ENCODE peak calls at places on chromosomes 7 and 10, in five cellular contexts. I is CD4-positive, alpha-beta T cell; J is AG09309; W is endothelial cell; L is right atrium auricular region. Q is an unnamed sample.

GRCh38 chr10:28594401-28594800 is 61.5 kb downstream of the WAC start:
- DNase-seq in I (no peak), J (no peak), W (no peak), L (no peak), Q (no peak)

GRCh38 chr10:4353964-4354363 is 472.0 kb upstream of the AKR1E2 start:
- DNase-seq in I (no peak), J (no peak), W (no peak), L (no peak), Q (no peak)

GRCh38 chr10:13872411-13872810 is 285.6 kb downstream of the PRPF18 start:
- DNase-seq in I (no peak), J (no peak), W (no peak), L (no peak), Q (no peak)

GRCh38 chr10:34637419-34637911 is 177.6 kb downstream of the PARD3 start:
- DNase-seq in I (peak; percentile 52), J (no peak), W (peak; percentile 84), L (no peak), Q (peak; percentile 67)

GRCh38 chr10:97463363-97464132 is 17.6 kb downstream of the ZDHHC16 start:
- DNase-seq in I (no peak), J (peak; percentile 64), W (peak; percentile 65), L (no peak), Q (peak; percentile 48)

GRCh38 chr10:24723386-24723787 is 300 bp downstream of the ARHGAP21 start:
- DNase-seq in I (peak; percentile 22), J (no peak), W (no peak), L (no peak), Q (peak; percentile 57)

GRCh38 chr10:101525848-101526247 is 62.2 kb downstream of the POLL start:
- DNase-seq in I (no peak), J (no peak), W (no peak), L (no peak), Q (no peak)

GRCh38 chr10:27865221-27865635 is 119.6 kb upstream of the MKX start:
- DNase-seq in I (no peak), J (peak; percentile 46), W (no peak), L (no peak), Q (no peak)

GRCh38 chr7:29815181-29816105 is 9.1 kb downstream of the WIPF3 start:
- DNase-seq in I (no peak), J (no peak), W (no peak), L (no peak), Q (no peak)

GRCh38 chr10:118725784-118726507 is 28.8 kb downstream of the CACUL1 start:
- DNase-seq in I (no peak), J (no peak), W (no peak), L (no peak), Q (no peak)

GRCh38 chr7:157738064-157738460 is 401.3 kb downstream of the DNAJB6 start:
- DNase-seq in I (no peak), J (no peak), W (no peak), L (no peak), Q (no peak)

GRCh38 chr7:66952343-66953043 is 31.5 kb downstream of the TMEM248 start:
- DNase-seq in I (no peak), J (no peak), W (no peak), L (no peak), Q (no peak)

GRCh38 chr10:59674211-59674836 is 35.3 kb downstream of the SLC16A9 start:
- DNase-seq in I (no peak), J (peak; percentile 40), W (no peak), L (no peak), Q (no peak)

GRCh38 chr10:89029785-89030437 is 39.3 kb downstream of the FAS start:
- DNase-seq in I (peak; percentile 49), J (peak; percentile 63), W (peak; percentile 63), L (peak; percentile 80), Q (peak; percentile 34)

GRCh38 chr7:35548291-35548690 is 146.6 kb downstream of the HERPUD2 start:
- DNase-seq in I (no peak), J (no peak), W (no peak), L (peak; percentile 52), Q (no peak)

GRCh38 chr7:121504478-121504877 is 108.4 kb upstream of the FAM3C start:
- DNase-seq in I (no peak), J (peak; percentile 68), W (no peak), L (peak; percentile 59), Q (no peak)

GRCh38 chr7:6614941-6615737 is at the start of gene ZNF853:
- DNase-seq in I (peak; percentile 22), J (no peak), W (peak; percentile 45), L (no peak), Q (no peak)

GRCh38 chr7:2757904-2758672 is 70.1 kb downstream of the AMZ1 start:
- DNase-seq in I (peak; percentile 19), J (peak; percentile 97), W (no peak), L (peak; percentile 83), Q (peak; percentile 72)

GRCh38 chr7:137681657-137682562 is 164.9 kb downstream of the DGKI start:
- DNase-seq in I (no peak), J (peak; percentile 76), W (no peak), L (no peak), Q (no peak)

DNA sequence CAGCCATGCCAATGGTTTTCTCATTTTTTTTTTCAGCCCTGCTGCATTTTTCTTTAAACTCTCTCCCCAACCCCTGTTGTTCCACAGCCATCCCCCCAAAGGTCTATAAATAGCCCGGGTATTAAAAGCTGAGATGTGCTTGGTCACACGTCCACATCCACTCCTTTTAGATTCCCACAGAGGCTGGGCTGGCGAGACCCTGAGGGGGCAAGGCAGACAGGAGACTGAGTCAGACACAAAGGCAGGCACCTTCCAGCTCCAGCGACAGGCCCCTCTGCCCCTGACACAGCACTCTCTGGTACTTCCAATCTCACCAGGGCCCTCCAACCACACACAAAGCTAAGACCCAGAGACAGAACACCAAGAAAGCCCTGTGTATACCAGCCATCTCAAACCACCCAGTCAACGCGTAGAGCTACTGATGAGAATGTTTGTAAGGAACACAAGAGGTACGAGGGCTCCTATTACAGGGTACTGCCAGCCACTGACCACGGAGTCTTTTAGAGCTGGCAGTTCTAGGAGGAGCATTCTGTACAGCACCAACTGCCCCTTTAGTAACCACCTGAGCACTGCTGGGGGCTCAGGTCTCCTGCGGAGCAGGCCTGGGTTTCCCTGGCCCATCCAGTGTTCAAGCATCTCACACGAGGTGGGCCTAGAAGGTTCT is 64.2 kb upstream of the DDC start:
- DNase-seq in I (no peak), J (no peak), W (no peak), L (peak; percentile 40), Q (no peak)
- TF ChIP-seq CTCF in I (no peak), J (no peak), W (no peak), L (no peak), Q (no peak)

DNA sequence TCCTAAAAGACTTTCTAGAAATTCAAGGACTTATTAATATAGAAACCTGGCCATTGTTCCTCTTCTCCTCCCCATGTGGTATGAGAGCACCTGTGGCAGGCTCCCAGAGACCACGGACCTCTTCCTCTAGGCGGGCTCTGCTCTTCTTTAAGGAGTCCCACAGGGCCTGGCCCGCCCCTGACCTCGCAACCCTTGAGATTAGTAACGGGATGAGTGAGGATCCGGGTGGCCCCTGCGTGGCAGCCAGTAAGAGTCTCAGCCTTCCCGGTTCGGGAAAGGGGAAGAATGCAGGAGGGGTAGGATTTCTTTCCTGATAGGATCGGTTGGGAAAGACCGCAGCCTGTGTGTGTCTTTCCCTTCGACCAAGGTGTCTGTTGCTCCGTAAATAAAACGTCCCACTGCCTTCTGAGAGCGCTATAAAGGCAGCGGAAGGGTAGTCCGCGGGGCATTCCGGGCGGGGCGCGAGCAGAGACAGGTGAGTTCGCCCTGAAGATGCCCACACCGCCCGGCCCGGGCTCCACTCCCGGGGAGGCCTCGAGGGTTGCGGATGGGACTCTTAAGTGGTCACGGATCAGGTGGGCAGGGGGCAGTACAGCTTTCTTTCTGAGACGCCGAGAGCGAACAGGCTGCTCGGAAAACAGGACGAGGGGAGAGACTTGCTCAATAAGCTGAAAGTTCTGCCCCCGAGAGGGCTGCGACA is at the start of gene SLC26A4:
- DNase-seq in I (no peak), J (no peak), W (peak; percentile 4), L (no peak), Q (peak; percentile 33)
- TF ChIP-seq CTCF in I (no peak), J (no peak), W (no peak), L (no peak), Q (no peak)

DNA sequence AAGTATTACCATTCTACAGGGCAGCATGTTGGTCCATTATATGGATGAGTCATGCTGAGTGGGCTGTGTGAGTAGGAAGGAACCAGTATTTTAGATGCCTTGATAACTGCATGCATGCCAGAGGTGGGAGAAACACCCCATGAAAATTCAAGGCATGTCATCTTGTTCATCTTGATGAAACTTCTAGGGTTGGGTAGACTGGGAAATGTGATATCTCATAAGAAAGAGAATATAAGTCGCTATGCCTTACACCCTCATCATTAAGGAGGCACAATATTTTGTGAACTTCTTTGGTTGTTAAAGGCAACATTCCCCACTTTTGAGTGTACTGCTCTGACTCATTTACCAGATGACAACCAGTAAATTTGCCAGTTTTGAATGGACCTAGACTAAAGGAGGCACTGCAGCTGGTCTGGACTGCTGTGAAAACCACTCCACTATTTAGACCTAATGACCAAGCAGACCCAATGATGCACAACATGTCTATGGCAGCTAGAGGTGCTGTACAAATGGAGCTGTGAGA is 48.0 kb downstream of the ZNF365 start:
- DNase-seq in I (no peak), J (peak; percentile 56), W (no peak), L (no peak), Q (no peak)
- TF ChIP-seq CTCF in I (no peak), J (peak; percentile 19), W (no peak), L (no peak), Q (no peak)

GRCh38 chr10:70830185-70830584 is 14.4 kb downstream of the SGPL1 start:
- DNase-seq in I (no peak), J (no peak), W (no peak), L (no peak), Q (no peak)
- TF ChIP-seq CTCF in I (no peak), J (no peak), W (no peak), L (no peak), Q (no peak)

DNA sequence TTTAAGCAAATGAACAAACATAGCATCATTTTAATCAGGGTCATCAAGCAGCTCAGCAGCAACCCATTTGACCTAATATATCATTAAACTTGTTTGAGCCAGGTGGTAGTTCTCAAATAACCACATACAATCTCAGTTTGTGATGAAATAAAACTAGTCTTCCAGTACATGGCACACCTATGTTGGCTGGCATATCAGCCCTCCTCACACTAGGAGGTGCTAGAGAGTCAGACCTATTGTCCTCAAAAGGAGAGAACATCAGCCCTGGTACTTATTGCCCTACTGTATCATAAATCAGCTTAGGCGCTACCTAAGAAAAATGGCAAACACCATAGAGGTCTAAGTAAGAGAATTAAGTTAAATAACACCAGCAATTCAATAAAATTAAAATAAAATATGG is 81.7 kb downstream of the CABCOCO1 start:
- DNase-seq in I (no peak), J (no peak), W (no peak), L (no peak), Q (no peak)
- TF ChIP-seq CTCF in I (no peak), J (no peak), W (peak; percentile 23), L (no peak), Q (peak; percentile 10)

GRCh38 chr7:150322833-150323681 is at the start of the genes ACTR3C and LRRC61:
- DNase-seq in I (peak; percentile 40), J (no peak), W (no peak), L (no peak), Q (peak; percentile 84)
- TF ChIP-seq CTCF in I (peak; percentile 23), J (no peak), W (peak; percentile 27), L (no peak), Q (peak; percentile 43)

GRCh38 chr7:103068429-103069403 is 5.9 kb downstream of the FBXL13 start:
- DNase-seq in I (no peak), J (no peak), W (no peak), L (no peak), Q (no peak)

GRCh38 chr7:103071000-103071399 is 3.6 kb downstream of the FBXL13 start:
- DNase-seq in I (no peak), J (no peak), W (no peak), L (no peak), Q (no peak)

GRCh38 chr7:103063895-103064294 is 10.7 kb downstream of the FBXL13 start:
- DNase-seq in I (no peak), J (no peak), W (no peak), L (no peak), Q (no peak)

GRCh38 chr7:103065666-103066065 is 8.9 kb downstream of the FBXL13 start:
- DNase-seq in I (peak; percentile 26), J (no peak), W (peak; percentile 74), L (no peak), Q (peak; percentile 40)
- TF ChIP-seq CTCF in I (no peak), J (peak; percentile 53), W (peak; percentile 70), L (peak; percentile 17), Q (peak; percentile 54)

Q was measured in GM13977.